ENCODE peak calls at places on chromosome 17, in seven cellular contexts. One of them, this sample, is unnamed.

GRCh38 chr17:36943250-36944220 is 5.2 kb upstream of the AATF start:
- DNase-seq in stimulated activated CD4-positive, alpha-beta T cell treated with anti-CD3 and anti-CD28 coated beads, Interleukin-4, amount 100 ng/mL, for 24 hours: no peak
- DNase-seq in NCI-H2171: no peak
- DNase-seq in AG09309: no peak
- DNase-seq in ACHN: no peak
- DNase-seq in ureter: no peak
- DNase-seq in T-helper 17 cell: no peak
- DNase-seq in this sample: no peak

GRCh38 chr17:69761011-69761410 is 314.0 kb upstream of the KCNJ16 start:
- DNase-seq in stimulated activated CD4-positive, alpha-beta T cell treated with anti-CD3 and anti-CD28 coated beads, Interleukin-4, amount 100 ng/mL, for 24 hours: no peak
- DNase-seq in NCI-H2171: no peak
- DNase-seq in T-helper 17 cell: no peak
- DNase-seq in ACHN: no peak
- DNase-seq in AG09309: no peak
- DNase-seq in ureter: no peak
- DNase-seq in this sample: no peak

GRCh38 chr17:62444063-62444462 is 20.4 kb downstream of the METTL2A start:
- DNase-seq in ureter: no peak
- DNase-seq in T-helper 17 cell: no peak
- DNase-seq in ACHN: no peak
- DNase-seq in AG09309: no peak
- DNase-seq in NCI-H2171: no peak
- DNase-seq in stimulated activated CD4-positive, alpha-beta T cell treated with anti-CD3 and anti-CD28 coated beads, Interleukin-4, amount 100 ng/mL, for 24 hours: no peak
- DNase-seq in this sample: no peak

GRCh38 chr17:77097772-77098171 is 43.0 kb upstream of the SEC14L1 start:
- DNase-seq in stimulated activated CD4-positive, alpha-beta T cell treated with anti-CD3 and anti-CD28 coated beads, Interleukin-4, amount 100 ng/mL, for 24 hours: no peak
- DNase-seq in NCI-H2171: no peak
- DNase-seq in AG09309: no peak
- DNase-seq in ACHN: no peak
- DNase-seq in ureter: no peak
- DNase-seq in T-helper 17 cell: no peak
- DNase-seq in this sample: no peak

GRCh38 chr17:63032141-63032540 is 66.1 kb downstream of the TANC2 start:
- DNase-seq in NCI-H2171: no peak
- DNase-seq in AG09309: no peak
- DNase-seq in stimulated activated CD4-positive, alpha-beta T cell treated with anti-CD3 and anti-CD28 coated beads, Interleukin-4, amount 100 ng/mL, for 24 hours: no peak
- DNase-seq in T-helper 17 cell: no peak
- DNase-seq in ureter: no peak
- DNase-seq in ACHN: no peak
- DNase-seq in this sample: no peak

GRCh38 chr17:43599835-43600234 is 53.7 kb upstream of the ETV4 start:
- DNase-seq in ureter: no peak
- DNase-seq in ACHN: peak
- DNase-seq in T-helper 17 cell: no peak
- DNase-seq in NCI-H2171: no peak
- DNase-seq in stimulated activated CD4-positive, alpha-beta T cell treated with anti-CD3 and anti-CD28 coated beads, Interleukin-4, amount 100 ng/mL, for 24 hours: no peak
- DNase-seq in AG09309: peak
- DNase-seq in this sample: no peak

GRCh38 chr17:13272296-13272695 is 254.5 kb upstream of the ELAC2 start:
- DNase-seq in NCI-H2171: no peak
- DNase-seq in AG09309: no peak
- DNase-seq in T-helper 17 cell: no peak
- DNase-seq in ACHN: no peak
- DNase-seq in stimulated activated CD4-positive, alpha-beta T cell treated with anti-CD3 and anti-CD28 coated beads, Interleukin-4, amount 100 ng/mL, for 24 hours: no peak
- DNase-seq in ureter: no peak
- DNase-seq in this sample: no peak

GRCh38 chr17:46053911-46054534 is 55.0 kb downstream of the STH start:
- DNase-seq in ureter: no peak
- DNase-seq in ACHN: no peak
- DNase-seq in AG09309: no peak
- DNase-seq in NCI-H2171: no peak
- DNase-seq in stimulated activated CD4-positive, alpha-beta T cell treated with anti-CD3 and anti-CD28 coated beads, Interleukin-4, amount 100 ng/mL, for 24 hours: no peak
- DNase-seq in T-helper 17 cell: no peak
- DNase-seq in this sample: no peak

GRCh38 chr17:32477220-32477619 is 9.6 kb upstream of the CDK5R1 start:
- DNase-seq in stimulated activated CD4-positive, alpha-beta T cell treated with anti-CD3 and anti-CD28 coated beads, Interleukin-4, amount 100 ng/mL, for 24 hours: no peak
- DNase-seq in ureter: no peak
- DNase-seq in ACHN: no peak
- DNase-seq in T-helper 17 cell: no peak
- DNase-seq in AG09309: no peak
- DNase-seq in NCI-H2171: no peak
- DNase-seq in this sample: no peak

GRCh38 chr17:82212331-82213250 is at the start of gene CCDC57:
- DNase-seq in AG09309: no peak
- DNase-seq in NCI-H2171: peak
- DNase-seq in stimulated activated CD4-positive, alpha-beta T cell treated with anti-CD3 and anti-CD28 coated beads, Interleukin-4, amount 100 ng/mL, for 24 hours: peak
- DNase-seq in T-helper 17 cell: peak
- DNase-seq in ureter: peak
- DNase-seq in ACHN: peak
- DNase-seq in this sample: peak

GRCh38 chr17:38444151-38444550 is 15.9 kb downstream of the ARHGAP23 start:
- DNase-seq in NCI-H2171: peak
- DNase-seq in stimulated activated CD4-positive, alpha-beta T cell treated with anti-CD3 and anti-CD28 coated beads, Interleukin-4, amount 100 ng/mL, for 24 hours: peak
- DNase-seq in ACHN: peak
- DNase-seq in ureter: peak
- DNase-seq in AG09309: no peak
- DNase-seq in T-helper 17 cell: peak
- DNase-seq in this sample: peak

GRCh38 chr17:67994827-67995567 is 1.3 kb downstream of the C17orf58 start:
- DNase-seq in ACHN: peak
- DNase-seq in ureter: no peak
- DNase-seq in AG09309: no peak
- DNase-seq in NCI-H2171: no peak
- DNase-seq in stimulated activated CD4-positive, alpha-beta T cell treated with anti-CD3 and anti-CD28 coated beads, Interleukin-4, amount 100 ng/mL, for 24 hours: no peak
- DNase-seq in T-helper 17 cell: no peak
- DNase-seq in this sample: no peak

GRCh38 chr17:83186226-83186625 is 106.8 kb downstream of the METRNL start:
- DNase-seq in ureter: peak
- DNase-seq in ACHN: no peak
- DNase-seq in T-helper 17 cell: no peak
- DNase-seq in stimulated activated CD4-positive, alpha-beta T cell treated with anti-CD3 and anti-CD28 coated beads, Interleukin-4, amount 100 ng/mL, for 24 hours: no peak
- DNase-seq in AG09309: no peak
- DNase-seq in NCI-H2171: no peak
- DNase-seq in this sample: no peak

GRCh38 chr17:45127583-45128300 is 4.6 kb downstream of the PLCD3 start:
- DNase-seq in AG09309: no peak
- DNase-seq in NCI-H2171: no peak
- DNase-seq in T-helper 17 cell: no peak
- DNase-seq in stimulated activated CD4-positive, alpha-beta T cell treated with anti-CD3 and anti-CD28 coated beads, Interleukin-4, amount 100 ng/mL, for 24 hours: no peak
- DNase-seq in ACHN: peak
- DNase-seq in ureter: peak
- DNase-seq in this sample: peak

GRCh38 chr17:75011788-75012319 is 616 bp upstream of the MRPL58 start:
- DNase-seq in ureter: peak
- DNase-seq in T-helper 17 cell: no peak
- DNase-seq in AG09309: no peak
- DNase-seq in stimulated activated CD4-positive, alpha-beta T cell treated with anti-CD3 and anti-CD28 coated beads, Interleukin-4, amount 100 ng/mL, for 24 hours: no peak
- DNase-seq in ACHN: no peak
- DNase-seq in NCI-H2171: peak
- DNase-seq in this sample: peak

GRCh38 chr17:79965806-79966205 is 69.9 kb downstream of the TBC1D16 start:
- DNase-seq in AG09309: no peak
- DNase-seq in stimulated activated CD4-positive, alpha-beta T cell treated with anti-CD3 and anti-CD28 coated beads, Interleukin-4, amount 100 ng/mL, for 24 hours: no peak
- DNase-seq in ACHN: no peak
- DNase-seq in ureter: no peak
- DNase-seq in NCI-H2171: no peak
- DNase-seq in T-helper 17 cell: no peak
- DNase-seq in this sample: peak

This sample was measured in left ventricle myocardium inferior.